ENCODE peak calls at places on chromosomes 2 and 18, in five cellular contexts. One of them, this sample, is unnamed.

GRCh38 chr2:12300927-12301326 is 415.8 kb upstream of the TRIB2 start:
- DNase-seq in H1: no peak
- DNase-seq in fibroblast of lung: no peak
- DNase-seq in CD8-positive, alpha-beta T cell: no peak
- DNase-seq in K562: no peak
- DNase-seq in this sample: no peak

GRCh38 chr2:6493669-6494068 is 372.0 kb downstream of the CMPK2 start:
- DNase-seq in CD8-positive, alpha-beta T cell: no peak
- DNase-seq in H1: no peak
- DNase-seq in K562: no peak
- DNase-seq in fibroblast of lung: no peak
- DNase-seq in this sample: no peak

GRCh38 chr18:3885209-3885792 is 435.3 kb downstream of the TGIF1 start:
- DNase-seq in fibroblast of lung: no peak
- DNase-seq in CD8-positive, alpha-beta T cell: no peak
- DNase-seq in H1: no peak
- DNase-seq in K562: peak; percentile 67
- DNase-seq in this sample: no peak

GRCh38 chr2:202007015-202008011 is 26.3 kb upstream of the FZD7 start:
- DNase-seq in fibroblast of lung: no peak
- DNase-seq in CD8-positive, alpha-beta T cell: no peak
- DNase-seq in K562: no peak
- DNase-seq in H1: no peak
- DNase-seq in this sample: no peak

GRCh38 chr2:172350844-172351480 is 76.4 kb upstream of the ITGA6 start:
- DNase-seq in H1: no peak
- DNase-seq in CD8-positive, alpha-beta T cell: no peak
- DNase-seq in fibroblast of lung: no peak
- DNase-seq in K562: no peak
- DNase-seq in this sample: no peak

GRCh38 chr2:150974864-150975263 is 286.8 kb downstream of the RBM43 start:
- DNase-seq in fibroblast of lung: no peak
- DNase-seq in CD8-positive, alpha-beta T cell: no peak
- DNase-seq in K562: no peak
- DNase-seq in H1: no peak
- DNase-seq in this sample: no peak

GRCh38 chr2:224155896-224156295 is 116.8 kb upstream of the SERPINE2 start:
- DNase-seq in K562: no peak
- DNase-seq in fibroblast of lung: no peak
- DNase-seq in CD8-positive, alpha-beta T cell: no peak
- DNase-seq in H1: no peak
- DNase-seq in this sample: no peak

GRCh38 chr2:71618327-71619113 is 165.2 kb downstream of the DYSF start:
- DNase-seq in H1: no peak
- DNase-seq in fibroblast of lung: peak; percentile 3
- DNase-seq in K562: no peak
- DNase-seq in CD8-positive, alpha-beta T cell: no peak
- DNase-seq in this sample: no peak

GRCh38 chr2:9074930-9075329 is 71.4 kb upstream of the MBOAT2 start:
- DNase-seq in H1: peak; percentile 62
- DNase-seq in CD8-positive, alpha-beta T cell: no peak
- DNase-seq in K562: no peak
- DNase-seq in fibroblast of lung: no peak
- DNase-seq in this sample: no peak

GRCh38 chr2:171279983-171280790 is 119.5 kb upstream of the TLK1 start:
- DNase-seq in fibroblast of lung: no peak
- DNase-seq in H1: no peak
- DNase-seq in CD8-positive, alpha-beta T cell: no peak
- DNase-seq in K562: no peak
- DNase-seq in this sample: peak; percentile 23

GRCh38 chr18:39198376-39198775 is 1632.8 kb upstream of the CELF4 start:
- DNase-seq in fibroblast of lung: peak; percentile 57
- DNase-seq in K562: no peak
- DNase-seq in CD8-positive, alpha-beta T cell: no peak
- DNase-seq in H1: no peak
- DNase-seq in this sample: peak; percentile 18

GRCh38 chr18:4017479-4017878 is 437.6 kb downstream of the DLGAP1 start:
- DNase-seq in H1: peak; percentile 46
- DNase-seq in K562: peak; percentile 13
- DNase-seq in fibroblast of lung: peak; percentile 14
- DNase-seq in CD8-positive, alpha-beta T cell: no peak
- DNase-seq in this sample: peak; percentile 13

GRCh38 chr2:217966399-217967068 is 36.3 kb downstream of the TNS1 start:
- DNase-seq in H1: no peak
- DNase-seq in K562: no peak
- DNase-seq in CD8-positive, alpha-beta T cell: no peak
- DNase-seq in fibroblast of lung: no peak
- DNase-seq in this sample: no peak

GRCh38 chr2:100879296-100879695 is 59.4 kb downstream of the NPAS2 start:
- DNase-seq in fibroblast of lung: no peak
- DNase-seq in CD8-positive, alpha-beta T cell: no peak
- DNase-seq in K562: no peak
- DNase-seq in H1: no peak
- DNase-seq in this sample: no peak

GRCh38 chr2:134224005-134224404 is 29.9 kb upstream of the MGAT5 start:
- DNase-seq in H1: no peak
- DNase-seq in CD8-positive, alpha-beta T cell: no peak
- DNase-seq in K562: no peak
- DNase-seq in fibroblast of lung: peak; percentile 87
- DNase-seq in this sample: no peak

GRCh38 chr2:88690591-88691338 is 708 bp upstream of the RPIA start:
- DNase-seq in CD8-positive, alpha-beta T cell: peak; percentile 45
- DNase-seq in H1: no peak
- DNase-seq in fibroblast of lung: no peak
- DNase-seq in K562: peak; percentile 67
- DNase-seq in this sample: peak; percentile 34

GRCh38 chr2:82792316-82792715 is 1666.8 kb downstream of the SUCLG1 start:
- DNase-seq in H1: no peak
- DNase-seq in CD8-positive, alpha-beta T cell: no peak
- DNase-seq in fibroblast of lung: no peak
- DNase-seq in K562: no peak
- DNase-seq in this sample: no peak

GRCh38 chr2:82797469-82797868 is 1661.6 kb downstream of the SUCLG1 start:
- DNase-seq in fibroblast of lung: no peak
- DNase-seq in K562: no peak
- DNase-seq in CD8-positive, alpha-beta T cell: no peak
- DNase-seq in H1: no peak
- DNase-seq in this sample: no peak

GRCh38 chr2:82790277-82791021 is 1668.6 kb downstream of the SUCLG1 start:
- DNase-seq in fibroblast of lung: peak; percentile 91
- DNase-seq in CD8-positive, alpha-beta T cell: no peak
- DNase-seq in H1: no peak
- DNase-seq in K562: no peak
- DNase-seq in this sample: no peak

GRCh38 chr2:82795446-82795845 is 1663.6 kb downstream of the SUCLG1 start:
- DNase-seq in H1: no peak
- DNase-seq in fibroblast of lung: peak; percentile 61
- DNase-seq in CD8-positive, alpha-beta T cell: no peak
- DNase-seq in K562: no peak
- DNase-seq in this sample: no peak

GRCh38 chr2:82796132-82796531 is 1662.9 kb downstream of the SUCLG1 start:
- DNase-seq in CD8-positive, alpha-beta T cell: no peak
- DNase-seq in K562: no peak
- DNase-seq in H1: no peak
- DNase-seq in fibroblast of lung: peak; percentile 25
- DNase-seq in this sample: no peak
- H3K27ac ChIP-seq in CD8-positive, alpha-beta T cell: no peak overlapping the region
- H3K27ac ChIP-seq in K562: no peak overlapping the region
- H3K27ac ChIP-seq in H1: no peak overlapping the region
- H3K27ac ChIP-seq in fibroblast of lung: no peak overlapping the region
- H3K27ac ChIP-seq in this sample: no peak overlapping the region

GRCh38 chr2:73105511-73105971 is 7.2 kb downstream of the RAB11FIP5 start:
- DNase-seq in CD8-positive, alpha-beta T cell: no peak
- DNase-seq in fibroblast of lung: no peak
- DNase-seq in K562: no peak
- DNase-seq in H1: no peak
- DNase-seq in this sample: no peak
- H3K27ac ChIP-seq in CD8-positive, alpha-beta T cell: no peak overlapping the region
- H3K27ac ChIP-seq in fibroblast of lung: no peak overlapping the region
- H3K27ac ChIP-seq in K562: no peak overlapping the region
- H3K27ac ChIP-seq in H1: no peak overlapping the region
- H3K27ac ChIP-seq in this sample: no peak overlapping the region

GRCh38 chr2:62477573-62477972 is 28.4 kb downstream of the TMEM17 start:
- DNase-seq in H1: no peak
- DNase-seq in CD8-positive, alpha-beta T cell: no peak
- DNase-seq in fibroblast of lung: no peak
- DNase-seq in K562: no peak
- DNase-seq in this sample: no peak
- H3K27ac ChIP-seq in H1: no peak overlapping the region
- H3K27ac ChIP-seq in CD8-positive, alpha-beta T cell: no peak overlapping the region
- H3K27ac ChIP-seq in fibroblast of lung: no peak overlapping the region
- H3K27ac ChIP-seq in K562: no peak overlapping the region
- H3K27ac ChIP-seq in this sample: no peak overlapping the region

DNA sequence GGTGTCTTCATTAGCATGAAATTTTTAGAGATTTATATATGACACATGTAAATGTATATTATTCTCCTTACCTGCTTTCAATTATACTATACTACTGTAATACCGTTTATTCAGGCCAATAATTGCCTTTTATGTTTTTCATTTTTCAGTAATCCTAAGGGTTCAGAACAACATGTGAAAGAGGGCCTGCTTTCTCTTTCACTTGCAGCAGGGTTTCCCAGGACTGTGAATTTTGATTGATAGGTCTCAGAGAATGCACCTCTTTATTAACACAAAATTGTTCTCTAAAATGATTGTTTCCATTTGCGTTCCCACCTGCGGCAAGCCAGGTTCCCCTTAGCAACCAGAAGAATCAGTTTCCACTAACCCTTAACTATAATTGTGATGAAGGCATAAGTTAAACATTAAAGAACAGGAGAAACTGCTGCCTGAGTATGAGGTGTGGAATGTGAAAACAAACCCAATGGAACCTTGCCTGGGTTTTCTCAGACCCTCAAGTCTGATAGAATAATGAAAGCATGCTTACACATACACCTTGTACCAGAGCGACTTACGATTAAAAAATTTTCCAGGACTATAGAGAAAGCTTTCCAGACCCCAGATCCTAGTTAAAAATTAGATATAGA is 1591.2 kb upstream of the LRRTM1 start:
- DNase-seq in H1: no peak
- DNase-seq in CD8-positive, alpha-beta T cell: no peak
- DNase-seq in K562: no peak
- DNase-seq in fibroblast of lung: no peak
- DNase-seq in this sample: no peak
- H3K27ac ChIP-seq in H1: no peak overlapping the region
- H3K27ac ChIP-seq in CD8-positive, alpha-beta T cell: no peak overlapping the region
- H3K27ac ChIP-seq in K562: no peak overlapping the region
- H3K27ac ChIP-seq in fibroblast of lung: no peak overlapping the region
- H3K27ac ChIP-seq in this sample: no peak overlapping the region

GRCh38 chr2:39914949-39915348 is 135.9 kb upstream of the THUMPD2 start:
- DNase-seq in CD8-positive, alpha-beta T cell: no peak
- DNase-seq in fibroblast of lung: no peak
- DNase-seq in K562: no peak
- DNase-seq in H1: no peak
- DNase-seq in this sample: no peak
- H3K27ac ChIP-seq in CD8-positive, alpha-beta T cell: no peak overlapping the region
- H3K27ac ChIP-seq in fibroblast of lung: no peak overlapping the region
- H3K27ac ChIP-seq in K562: no peak overlapping the region
- H3K27ac ChIP-seq in H1: no peak overlapping the region
- H3K27ac ChIP-seq in this sample: no peak overlapping the region

GRCh38 chr2:42877532-42877931 is 85.1 kb upstream of the HAAO start:
- DNase-seq in CD8-positive, alpha-beta T cell: no peak
- DNase-seq in K562: no peak
- DNase-seq in fibroblast of lung: no peak
- DNase-seq in H1: no peak
- DNase-seq in this sample: no peak
- H3K27ac ChIP-seq in CD8-positive, alpha-beta T cell: no peak overlapping the region
- H3K27ac ChIP-seq in K562: no peak overlapping the region
- H3K27ac ChIP-seq in fibroblast of lung: no peak overlapping the region
- H3K27ac ChIP-seq in H1: no peak overlapping the region
- H3K27ac ChIP-seq in this sample: no peak overlapping the region

DNA sequence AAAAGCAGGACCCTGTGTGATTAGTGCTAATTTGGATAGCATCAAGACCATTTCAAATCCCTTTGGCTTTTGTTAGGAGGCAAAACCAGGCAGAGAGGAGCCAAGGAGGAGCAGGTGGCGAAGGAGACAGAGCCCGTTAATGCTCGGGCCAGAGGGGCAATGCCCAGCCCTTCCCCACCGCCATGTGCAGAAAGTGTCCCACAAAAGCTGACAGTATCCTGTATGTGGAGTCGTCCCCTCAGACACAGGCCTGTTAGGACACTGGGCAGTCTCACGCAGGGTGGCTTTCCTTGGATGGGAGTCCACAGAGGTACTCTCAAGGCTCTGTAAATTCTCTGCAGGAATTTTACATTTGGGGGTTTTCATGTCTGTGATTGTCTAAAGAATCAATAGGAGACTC is 44.8 kb upstream of the TFCP2L1 start:
- DNase-seq in H1: no peak
- DNase-seq in CD8-positive, alpha-beta T cell: no peak
- DNase-seq in fibroblast of lung: no peak
- DNase-seq in K562: no peak
- DNase-seq in this sample: no peak
- H3K27ac ChIP-seq in H1: no peak overlapping the region
- H3K27ac ChIP-seq in CD8-positive, alpha-beta T cell: no peak overlapping the region
- H3K27ac ChIP-seq in fibroblast of lung: no peak overlapping the region
- H3K27ac ChIP-seq in K562: no peak overlapping the region
- H3K27ac ChIP-seq in this sample: no peak overlapping the region

GRCh38 chr2:161243873-161244272 is 64.4 kb upstream of the PSMD14 start:
- DNase-seq in fibroblast of lung: no peak
- DNase-seq in H1: no peak
- DNase-seq in CD8-positive, alpha-beta T cell: peak; percentile 7
- DNase-seq in K562: no peak
- DNase-seq in this sample: no peak

GRCh38 chr2:161243312-161243711 is 64.9 kb upstream of the PSMD14 start:
- DNase-seq in fibroblast of lung: no peak
- DNase-seq in H1: no peak
- DNase-seq in K562: no peak
- DNase-seq in CD8-positive, alpha-beta T cell: no peak
- DNase-seq in this sample: no peak

GRCh38 chr2:161246301-161246700 is 61.9 kb upstream of the PSMD14 start:
- DNase-seq in CD8-positive, alpha-beta T cell: no peak
- DNase-seq in K562: no peak
- DNase-seq in H1: no peak
- DNase-seq in fibroblast of lung: no peak
- DNase-seq in this sample: no peak

GRCh38 chr2:161245237-161245505 is 63.1 kb upstream of the PSMD14 start:
- DNase-seq in fibroblast of lung: no peak
- DNase-seq in H1: no peak
- DNase-seq in K562: no peak
- DNase-seq in CD8-positive, alpha-beta T cell: no peak
- DNase-seq in this sample: no peak

GRCh38 chr2:161245671-161246070 is 62.6 kb upstream of the PSMD14 start:
- DNase-seq in K562: no peak
- DNase-seq in fibroblast of lung: no peak
- DNase-seq in CD8-positive, alpha-beta T cell: no peak
- DNase-seq in H1: no peak
- DNase-seq in this sample: no peak
- H3K27ac ChIP-seq in K562: no peak overlapping the region
- H3K27ac ChIP-seq in fibroblast of lung: no peak overlapping the region
- H3K27ac ChIP-seq in CD8-positive, alpha-beta T cell: no peak overlapping the region
- H3K27ac ChIP-seq in H1: no peak overlapping the region
- H3K27ac ChIP-seq in this sample: no peak overlapping the region

This sample was measured in WERI-Rb-1.